ENCODE peak calls at places on chromosomes 16 and 17, in six cellular contexts. J, Z, A, D, I and F are unnamed samples.

GRCh38 chr17:41919840-41920579 is 1.3 kb upstream of the ACLY start:
- DNase-seq in J (peak), Z (no peak), A (no peak), D (no peak), I (peak), F (no peak)

GRCh38 chr16:58454856-58455255 is 45.1 kb upstream of the NDRG4 start:
- DNase-seq in J (no peak), Z (no peak), A (no peak), D (no peak), I (no peak), F (no peak)

GRCh38 chr16:51818342-51818944 is 667.4 kb upstream of the SALL1 start:
- DNase-seq in J (peak), Z (peak), A (peak), D (no peak), I (peak), F (peak)

GRCh38 chr16:84117482-84117843 is 721 bp upstream of the MBTPS1 start:
- DNase-seq in J (no peak), Z (no peak), A (peak), D (no peak), I (no peak), F (peak)

GRCh38 chr16:67154578-67155304 is 3.9 kb upstream of the B3GNT9 start:
- DNase-seq in J (no peak), Z (no peak), A (peak), D (no peak), I (no peak), F (no peak)

GRCh38 chr17:80109713-80110446 is 8.5 kb downstream of the GAA start:
- DNase-seq in J (no peak), Z (no peak), A (no peak), D (no peak), I (peak), F (peak)

GRCh38 chr16:68420366-68420765 is 27.9 kb downstream of the SMPD3 start:
- DNase-seq in J (no peak), Z (no peak), A (no peak), D (no peak), I (no peak), F (no peak)

GRCh38 chr17:66724581-66725341 is 110.2 kb upstream of the CACNG5 start:
- DNase-seq in J (peak), Z (no peak), A (no peak), D (no peak), I (no peak), F (no peak)

GRCh38 chr16:88690341-88691128 is 4.2 kb upstream of the SNAI3 start:
- DNase-seq in J (no peak), Z (no peak), A (no peak), D (no peak), I (no peak), F (no peak)

GRCh38 chr17:80681215-80681614 is 136.6 kb downstream of the RPTOR start:
- DNase-seq in J (no peak), Z (no peak), A (no peak), D (no peak), I (no peak), F (no peak)

GRCh38 chr16:87174061-87174460 is 143.1 kb downstream of the C16orf95 start:
- DNase-seq in J (no peak), Z (no peak), A (no peak), D (no peak), I (no peak), F (no peak)

GRCh38 chr16:11386791-11387546 is 41.7 kb downstream of the RMI2 start:
- DNase-seq in J (no peak), Z (peak), A (no peak), D (peak), I (peak), F (peak)

GRCh38 chr16:16861546-16861945 is 482.6 kb downstream of the NPIPA7 start:
- DNase-seq in J (peak), Z (peak), A (peak), D (peak), I (peak), F (peak)

GRCh38 chr17:4535667-4536258 is 19.4 kb downstream of the MYBBP1A start:
- DNase-seq in J (no peak), Z (no peak), A (peak), D (no peak), I (no peak), F (no peak)

GRCh38 chr17:12730931-12731521 is 58.3 kb upstream of the ARHGAP44 start:
- DNase-seq in J (peak), Z (peak), A (no peak), D (peak), I (peak), F (no peak)

GRCh38 chr17:70073799-70074198 is 1.2 kb upstream of the KCNJ16 start:
- DNase-seq in J (no peak), Z (no peak), A (no peak), D (no peak), I (no peak), F (no peak)